ENCODE peak calls at places on chromosomes 5 and 9, in five cellular contexts. A is fibroblast of lung, G is kidney, W is neuronal stem cell, F is IMR-90. I is an unnamed sample.

GRCh38 chr9:1320041-1320440 is 269.9 kb downstream of the DMRT2 start:
- DNase-seq in A (no peak), G (no peak), W (no peak), F (no peak), I (no peak)

GRCh38 chr5:144101616-144102015 is 68.8 kb downstream of the YIPF5 start:
- DNase-seq in A (no peak), G (no peak), W (no peak), F (no peak), I (no peak)

GRCh38 chr5:77627869-77628674 is 10.4 kb downstream of the OTP start:
- DNase-seq in A (no peak), G (peak), W (no peak), F (no peak), I (no peak)

GRCh38 chr9:10488937-10489336 is 123.9 kb downstream of the PTPRD start:
- DNase-seq in A (no peak), G (no peak), W (no peak), F (no peak), I (no peak)

GRCh38 chr5:54930736-54931135 is 54.7 kb downstream of the ESM1 start:
- DNase-seq in A (no peak), G (no peak), W (no peak), F (no peak), I (no peak)

GRCh38 chr5:139651863-139652787 is 4.0 kb downstream of the CXXC5 start:
- DNase-seq in A (peak), G (peak), W (peak), F (peak), I (peak)

GRCh38 chr5:157159209-157159751 is 6.8 kb downstream of the GARIN3 start:
- DNase-seq in A (no peak), G (no peak), W (no peak), F (no peak), I (no peak)

GRCh38 chr5:84382363-84383295 is 2.1 kb downstream of the EDIL3 start:
- DNase-seq in A (peak), G (peak), W (peak), F (peak), I (no peak)

GRCh38 chr9:81256368-81256767 is 433.0 kb downstream of the TLE1 start:
- DNase-seq in A (no peak), G (no peak), W (no peak), F (no peak), I (no peak)

GRCh38 chr5:71922584-71923106 is 184.6 kb upstream of the MAP1B start:
- DNase-seq in A (peak), G (no peak), W (no peak), F (peak), I (no peak)

GRCh38 chr5:93247126-93247525 is 333.9 kb downstream of the NR2F1-AS1 start:
- DNase-seq in A (no peak), G (no peak), W (no peak), F (no peak), I (no peak)

GRCh38 chr9:9942764-9943424 is 669.9 kb downstream of the PTPRD start:
- DNase-seq in A (peak), G (peak), W (peak), F (peak), I (peak)

GRCh38 chr9:2568689-2569088 is 52.9 kb upstream of the VLDLR start:
- DNase-seq in A (no peak), G (no peak), W (no peak), F (no peak), I (no peak)

GRCh38 chr5:149046196-149046829 is 16.5 kb downstream of the SH3TC2 start:
- DNase-seq in A (peak), G (no peak), W (no peak), F (peak), I (no peak)

GRCh38 chr5:68467791-68468190 is 252.2 kb downstream of the PIK3R1 start:
- DNase-seq in A (no peak), G (no peak), W (no peak), F (no peak), I (no peak)

GRCh38 chr5:172636279-172637050 is 4.6 kb upstream of the NEURL1B start:
- DNase-seq in A (no peak), G (no peak), W (no peak), F (no peak), I (no peak)

GRCh38 chr9:26145938-26146337 is 467.7 kb upstream of the TUSC1 start:
- DNase-seq in A (no peak), G (no peak), W (no peak), F (no peak), I (no peak)

GRCh38 chr5:20606006-20606405 is 618.0 kb upstream of the CDH18 start:
- DNase-seq in A (no peak), G (no peak), W (no peak), F (no peak), I (no peak)

GRCh38 chr9:120924698-120925534 is 1.7 kb downstream of the TRAF1 start:
- DNase-seq in A (peak), G (no peak), W (no peak), F (peak), I (no peak)

GRCh38 chr9:76634356-76635054 is 129.7 kb upstream of the PCA3 start:
- DNase-seq in A (peak), G (no peak), W (no peak), F (peak), I (no peak)

GRCh38 chr5:163571755-163572154 is 66.3 kb downstream of the MAT2B start:
- DNase-seq in A (peak), G (no peak), W (no peak), F (peak), I (no peak)

GRCh38 chr5:9545959-9546851 is at the start of gene SEMA5A:
- DNase-seq in A (peak), G (peak), W (peak), F (peak), I (no peak)

GRCh38 chr5:162068931-162069330 is 1.4 kb downstream of the GABRG2 start:
- DNase-seq in A (no peak), G (no peak), W (no peak), F (no peak), I (no peak)

GRCh38 chr5:162067138-162067537 is 435 bp upstream of the GABRG2 start:
- DNase-seq in A (no peak), G (no peak), W (no peak), F (no peak), I (no peak)

GRCh38 chr5:162068412-162068811 is 839 bp downstream of the GABRG2 start:
- DNase-seq in A (peak), G (peak), W (peak), F (no peak), I (peak)

GRCh38 chr5:162067651-162068411 is at the start of gene GABRG2:
- DNase-seq in A (no peak), G (no peak), W (no peak), F (no peak), I (no peak)
- H3K9ac ChIP-seq in A (no peak), G (no peak), W (no peak), F (no peak), I (no peak)

DNA sequence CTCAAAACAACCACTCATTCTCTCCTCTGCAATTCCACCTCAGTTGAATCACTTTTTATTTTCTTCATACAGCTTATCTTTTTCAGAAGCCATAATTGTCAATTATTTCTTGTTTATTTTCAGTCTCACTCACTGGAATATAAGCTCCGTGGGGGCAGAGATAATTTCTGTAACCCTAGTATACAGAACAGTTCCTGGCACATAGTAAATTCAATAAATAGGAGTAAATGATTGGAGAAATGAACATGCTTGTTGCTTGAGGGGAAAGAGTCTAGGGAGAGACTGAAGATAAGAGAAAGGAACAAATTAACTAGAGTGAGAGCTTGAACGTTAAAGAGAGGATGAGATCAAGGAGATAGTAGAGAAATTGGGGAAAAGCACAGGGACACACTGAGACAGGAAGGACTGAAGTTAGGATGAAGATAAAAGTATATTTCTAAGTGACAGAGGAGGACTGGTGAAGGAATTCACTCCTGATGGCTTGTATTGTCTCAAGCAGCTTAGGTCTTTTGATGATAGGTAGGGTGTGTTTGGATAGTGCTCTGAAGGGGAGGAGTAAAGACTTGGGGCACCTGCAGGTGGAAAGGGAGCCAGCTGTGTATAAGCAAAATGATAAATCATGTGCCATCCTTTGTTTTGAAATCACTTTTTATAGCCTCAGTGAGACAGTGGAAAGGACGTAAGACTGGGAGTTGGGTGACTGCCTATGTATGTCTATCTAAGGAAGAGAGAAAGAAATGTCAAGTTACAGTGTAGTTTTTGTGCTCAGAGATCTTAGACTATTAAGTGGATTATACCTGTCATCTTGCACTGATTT is 2.2 kb downstream of the NAA35 start:
- DNase-seq in A (no peak), G (no peak), W (no peak), F (no peak), I (no peak)
- H3K9ac ChIP-seq in A (no peak), G (peak), W (no peak), F (no peak), I (peak)

GRCh38 chr9:73845954-73846690 is 651.0 kb upstream of the RORB start:
- DNase-seq in A (no peak), G (no peak), W (peak), F (no peak), I (no peak)

GRCh38 chr9:73841018-73841417 is 656.1 kb upstream of the RORB start:
- DNase-seq in A (no peak), G (no peak), W (no peak), F (no peak), I (no peak)

GRCh38 chr9:73847536-73847935 is 649.6 kb upstream of the RORB start:
- DNase-seq in A (no peak), G (no peak), W (no peak), F (no peak), I (no peak)

DNA sequence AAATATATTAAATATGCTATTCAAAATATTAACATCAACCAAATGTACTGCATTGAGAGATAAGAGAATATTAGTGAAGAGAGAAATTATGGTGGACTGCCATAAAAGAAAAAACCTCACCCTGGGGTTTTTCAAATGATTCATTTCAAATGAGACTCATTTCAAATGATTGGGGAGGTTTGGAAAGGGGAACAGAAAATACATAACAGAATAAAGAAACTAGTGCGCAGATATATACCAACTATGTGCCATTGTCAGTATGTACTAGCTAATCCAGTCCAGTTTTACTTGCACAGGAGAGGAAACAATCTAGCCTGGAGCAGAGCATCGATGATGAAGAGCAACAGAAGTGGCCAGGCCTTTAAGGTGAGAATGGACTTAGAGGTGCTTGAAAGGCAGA is 651.6 kb upstream of the RORB start:
- DNase-seq in A (no peak), G (no peak), W (no peak), F (no peak), I (no peak)
- H3K9ac ChIP-seq in A (no peak), G (no peak), W (no peak), F (no peak), I (no peak)

GRCh38 chr5:145588113-145588512 is 247.0 kb downstream of the PRELID2 start:
- DNase-seq in A (no peak), G (no peak), W (no peak), F (peak), I (no peak)
- H3K9ac ChIP-seq in A (no peak), G (no peak), W (no peak), F (no peak), I (no peak)

GRCh38 chr5:16992444-16992843 is 56.4 kb upstream of the MYO10 start:
- DNase-seq in A (peak), G (no peak), W (no peak), F (no peak), I (no peak)
- H3K9ac ChIP-seq in A (no peak), G (no peak), W (no peak), F (no peak), I (no peak)

DNA sequence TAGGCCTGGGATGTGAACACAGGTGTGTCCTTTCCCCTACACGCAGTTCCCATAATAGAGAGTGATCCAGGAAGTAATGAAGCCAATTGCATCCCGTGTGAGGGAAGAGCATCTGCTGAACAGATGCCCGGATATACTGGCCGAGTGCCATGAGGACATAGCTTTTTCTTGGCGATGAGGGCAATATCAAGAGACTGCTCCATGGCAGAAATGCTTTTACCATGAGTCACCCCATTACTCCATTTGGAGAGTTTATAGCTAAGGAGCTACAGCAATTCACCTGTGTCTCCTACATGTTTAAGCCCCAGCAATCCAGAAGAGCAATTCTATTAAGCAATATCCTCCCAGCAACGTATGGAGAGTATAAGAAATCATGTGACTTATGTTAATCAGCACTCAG is 222.0 kb upstream of the KLF4 start:
- DNase-seq in A (peak), G (peak), W (no peak), F (peak), I (no peak)
- H3K9ac ChIP-seq in A (no peak), G (no peak), W (no peak), F (no peak), I (no peak)

GRCh38 chr5:60698316-60698715 is 1.6 kb downstream of the DEPDC1B start:
- DNase-seq in A (no peak), G (no peak), W (no peak), F (no peak), I (no peak)
- H3K9ac ChIP-seq in A (no peak), G (no peak), W (no peak), F (no peak), I (no peak)

DNA sequence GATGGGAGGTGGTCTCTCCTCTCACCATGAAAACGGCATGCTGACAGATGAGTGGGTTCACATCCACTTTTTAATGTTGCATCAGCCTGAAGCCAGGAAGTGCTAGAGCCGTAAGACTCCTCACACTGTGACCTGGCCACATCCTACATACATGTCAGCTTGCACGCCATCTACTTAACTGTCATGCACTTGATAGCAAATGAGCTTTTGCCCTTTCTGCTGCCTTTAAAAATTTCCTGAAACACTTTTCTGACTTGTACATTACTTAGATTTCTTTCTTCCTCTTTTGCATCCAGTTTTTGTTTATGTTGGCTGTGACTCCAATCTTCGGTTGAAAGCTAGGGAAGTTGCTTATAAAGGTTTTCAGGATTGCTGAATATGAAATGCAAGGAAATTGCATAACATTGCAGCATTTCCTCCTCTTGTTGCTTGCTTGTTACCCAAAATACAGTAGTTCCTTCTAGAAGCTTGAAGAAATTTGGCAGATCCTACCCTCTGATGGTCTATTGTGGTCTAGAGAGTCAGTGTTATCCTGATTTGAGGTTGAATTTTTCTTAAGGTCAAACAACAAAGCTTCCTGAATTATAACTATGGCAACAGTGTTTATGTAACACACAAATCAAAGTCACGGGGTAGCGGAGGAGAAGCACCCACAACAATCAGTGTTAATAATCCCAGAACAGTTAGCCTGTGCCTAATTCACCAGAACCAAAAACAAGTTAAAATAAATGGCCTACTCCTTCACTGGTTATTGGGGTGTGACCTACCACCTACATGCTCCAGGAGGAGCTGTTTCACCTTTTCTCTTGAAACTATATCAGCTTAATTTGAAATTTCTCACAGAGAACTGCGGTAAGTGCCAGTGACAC is 232.5 kb downstream of the ARHGAP26 start:
- DNase-seq in A (peak), G (no peak), W (no peak), F (peak), I (peak)
- H3K9ac ChIP-seq in A (no peak), G (no peak), W (no peak), F (peak), I (peak)

DNA sequence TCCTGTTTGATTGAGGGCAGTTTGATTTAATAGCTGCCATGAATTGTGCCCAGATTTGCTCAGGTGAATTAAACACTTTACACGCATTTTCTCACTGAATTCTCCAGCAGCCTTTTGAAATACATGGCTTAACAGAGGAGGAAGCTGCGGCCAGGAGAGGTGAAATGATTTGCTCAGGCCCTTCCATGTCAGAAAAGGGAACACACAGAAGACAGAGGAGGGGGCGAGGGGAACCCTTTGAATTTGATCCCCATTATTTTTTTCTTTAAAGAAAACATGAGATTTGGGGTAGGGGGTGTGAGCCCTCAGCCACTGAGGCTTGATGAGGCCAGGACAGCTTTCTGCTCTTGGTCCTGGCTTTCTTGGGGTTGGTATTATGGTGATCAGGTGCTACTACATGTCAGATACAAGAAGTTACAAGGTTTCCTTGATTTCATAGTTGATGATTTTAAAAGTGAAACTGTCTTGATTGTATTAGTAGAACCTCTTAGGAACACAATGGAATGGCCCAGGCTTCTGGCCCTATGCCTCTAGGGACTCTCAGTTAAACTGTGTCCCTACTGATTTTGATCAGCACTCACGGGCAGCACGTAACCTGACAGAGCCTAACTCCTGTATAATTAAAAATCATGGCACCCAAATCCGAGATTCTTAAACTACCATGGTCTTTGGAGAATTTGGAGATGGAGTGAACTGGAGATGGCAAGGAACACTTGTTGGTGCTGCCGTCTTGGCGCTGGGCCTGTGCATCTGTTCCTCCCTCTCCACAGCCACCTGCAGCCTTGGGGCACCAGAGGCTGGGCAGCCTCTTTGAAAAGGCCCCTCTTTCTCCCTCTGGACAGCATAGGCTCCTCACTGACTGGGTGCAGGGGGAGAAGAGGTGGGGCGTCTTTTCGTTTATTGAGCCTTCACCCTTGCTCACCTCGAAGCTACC is 107.9 kb downstream of the TRIO start:
- DNase-seq in A (no peak), G (no peak), W (no peak), F (no peak), I (no peak)
- H3K9ac ChIP-seq in A (no peak), G (no peak), W (no peak), F (no peak), I (no peak)

I was measured in DND-41.